ENCODE peak calls at places on chromosomes 12 and 14, in four cellular contexts. L, C, H and O are unnamed samples.

GRCh38 chr12:76192416-76192815 is 107.9 kb upstream of the NAP1L1 start:
- DNase-seq in H (no peak), C (no peak), L (no peak), O (no peak)

GRCh38 chr12:130086248-130086647 is 76.0 kb upstream of the FZD10 start:
- DNase-seq in C (no peak), L (no peak), H (no peak), O (no peak)

GRCh38 chr12:3964404-3964803 is 91.2 kb upstream of the PARP11 start:
- DNase-seq in L (peak), C (peak), H (no peak), O (no peak)

GRCh38 chr12:83158613-83159207 is 472.0 kb downstream of the TMTC2 start:
- DNase-seq in H (no peak), L (no peak), C (no peak), O (no peak)

GRCh38 chr12:94805749-94806148 is 155.4 kb upstream of the TMCC3 start:
- DNase-seq in L (no peak), H (peak), C (peak), O (no peak)

GRCh38 chr14:23379331-23380196 is 2.7 kb downstream of the CMTM5 start:
- DNase-seq in H (no peak), L (peak), C (peak), O (no peak)

GRCh38 chr12:3295648-3296408 is 195.2 kb upstream of the PRMT8 start:
- DNase-seq in H (no peak), C (no peak), L (no peak), O (no peak)

GRCh38 chr12:85369365-85370154 is 89.5 kb downstream of the ALX1 start:
- DNase-seq in C (no peak), L (no peak), H (no peak), O (no peak)

GRCh38 chr12:130588696-130589095 is 127.4 kb downstream of the RIMBP2 start:
- DNase-seq in C (no peak), L (no peak), H (no peak), O (no peak)

GRCh38 chr12:30756074-30756473 is 1.3 kb upstream of the CAPRIN2 start:
- DNase-seq in L (no peak), C (no peak), H (no peak), O (no peak)

GRCh38 chr14:93959239-93960107 is 16.9 kb downstream of the ASB2 start:
- DNase-seq in H (peak), L (peak), C (no peak), O (peak)

GRCh38 chr12:116053479-116054195 is 223.9 kb downstream of the MED13L start:
- DNase-seq in L (peak), H (no peak), C (no peak), O (peak)

GRCh38 chr12:6092784-6093722 is 31.4 kb downstream of the VWF start:
- DNase-seq in L (no peak), C (no peak), H (no peak), O (peak)

GRCh38 chr12:65510584-65511050 is 232.1 kb downstream of the MSRB3 start:
- DNase-seq in L (peak), C (peak), H (no peak), O (no peak)

GRCh38 chr12:27304856-27305255 is 27.8 kb upstream of the BMAL2 start:
- DNase-seq in L (no peak), C (no peak), H (no peak), O (no peak)

GRCh38 chr12:26719852-26720251 is 113.1 kb downstream of the ITPR2 start:
- DNase-seq in L (no peak), C (no peak), H (no peak), O (no peak)

GRCh38 chr14:104558231-104559042 is 21.1 kb upstream of the C14orf180 start:
- DNase-seq in H (no peak), C (no peak), L (no peak), O (no peak)

GRCh38 chr12:19181666-19182426 is 52.3 kb downstream of the PLEKHA5 start:
- DNase-seq in H (no peak), C (no peak), L (no peak), O (no peak)

GRCh38 chr12:52906049-52906645 is 1.3 kb upstream of the KRT8 start:
- DNase-seq in L (no peak), C (no peak), H (no peak), O (no peak)

GRCh38 chr12:45587042-45587441 is 142.5 kb upstream of the ARID2 start:
- DNase-seq in L (no peak), C (no peak), H (no peak), O (no peak)

GRCh38 chr12:132003846-132004245 is 54.1 kb downstream of the EP400 start:
- DNase-seq in L (no peak), H (peak), C (no peak), O (no peak)

GRCh38 chr12:123238961-123239360 is 5.7 kb downstream of the MTRFR start:
- DNase-seq in H (no peak), C (no peak), L (no peak), O (no peak)

GRCh38 chr12:124609041-124609984 is 41.9 kb upstream of the NCOR2 start:
- DNase-seq in L (peak), C (no peak), H (no peak), O (peak)

GRCh38 chr14:60971271-60971670 is 9.6 kb downstream of the TRMT5 start:
- DNase-seq in H (no peak), C (no peak), L (no peak), O (no peak)

GRCh38 chr12:115355301-115355700 is 671.3 kb upstream of the TBX3 start:
- DNase-seq in C (no peak), H (no peak), L (no peak), O (no peak)

GRCh38 chr14:104268725-104269436 is 130.5 kb downstream of the KIF26A start:
- DNase-seq in L (no peak), H (no peak), C (no peak), O (no peak)